ENCODE peak calls at places on chromosomes 3 and 15, in four cellular contexts. J is effector memory CD4-positive, alpha-beta T cell; S is cardiac muscle cell; X is body of pancreas. M is an unnamed sample.
A peak's percentile ranks its signal among the peaks of the same experiment; 100 is the strongest.

GRCh38 chr3:159914421-159914820 is 74.2 kb upstream of the IL12A start:
- DNase-seq in J (no peak), S (no peak), X (no peak), M (no peak)

GRCh38 chr15:66779331-66780009 is 77.4 kb downstream of the SMAD6 start:
- DNase-seq in J (no peak), S (no peak), X (peak; percentile 48), M (no peak)

GRCh38 chr3:150409527-150410310 is 1.6 kb downstream of the TSC22D2 start:
- DNase-seq in J (peak; percentile 53), S (peak; percentile 90), X (peak; percentile 79), M (no peak)

GRCh38 chr3:64684715-64685261 is 3.0 kb downstream of the ADAMTS9 start:
- DNase-seq in J (no peak), S (peak; percentile 52), X (peak; percentile 45), M (peak; percentile 56)

GRCh38 chr15:88077249-88077810 is 179.2 kb downstream of the NTRK3 start:
- DNase-seq in J (no peak), S (no peak), X (no peak), M (peak; percentile 47)

GRCh38 chr15:100106732-100107131 is 235.0 kb downstream of the ADAMTS17 start:
- DNase-seq in J (no peak), S (no peak), X (no peak), M (no peak)

GRCh38 chr3:46505953-46506352 is 8.2 kb downstream of the RTP3 start:
- DNase-seq in J (no peak), S (no peak), X (no peak), M (no peak)

GRCh38 chr3:62371032-62371734 is 2.2 kb downstream of the FEZF2 start:
- DNase-seq in J (no peak), S (peak; percentile 28), X (no peak), M (no peak)

GRCh38 chr15:47384776-47385175 is 332.5 kb upstream of the SEMA6D start:
- DNase-seq in J (no peak), S (no peak), X (no peak), M (no peak)

GRCh38 chr15:63918901-63919348 is 85.2 kb upstream of the HERC1 start:
- DNase-seq in J (no peak), S (no peak), X (no peak), M (no peak)

GRCh38 chr15:58543664-58544335 is 112.0 kb downstream of the LIPC start:
- DNase-seq in J (no peak), S (no peak), X (no peak), M (no peak)

GRCh38 chr3:4906107-4906621 is 73.1 kb upstream of the BHLHE40 start:
- DNase-seq in J (no peak), S (peak; percentile 3), X (peak; percentile 58), M (peak; percentile 31)

GRCh38 chr3:24622138-24622537 is 127.5 kb upstream of the THRB start:
- DNase-seq in J (no peak), S (no peak), X (no peak), M (no peak)

GRCh38 chr15:100878601-100879000 is 1.0 kb upstream of the ALDH1A3 start:
- DNase-seq in J (no peak), S (no peak), X (no peak), M (no peak)

GRCh38 chr3:196501316-196502064 is 2.1 kb downstream of the RNF168 start:
- DNase-seq in J (no peak), S (peak; percentile 23), X (no peak), M (no peak)

GRCh38 chr3:41094351-41094750 is 105.0 kb upstream of the CTNNB1 start:
- DNase-seq in J (no peak), S (no peak), X (no peak), M (no peak)